ENCODE peak calls at places on chromosomes 11 and 22, in eight cellular contexts. N is K562, S is mucosa of descending colon, Z is cardiac muscle cell, U is heart right ventricle, O is mesothelial cell of epicardium, A is lower lobe of right lung, F is dorsolateral prefrontal cortex. B is an unnamed sample.

GRCh38 chr11:131373326-131373725 is 2.9 kb downstream of the NTM start:
- DNase-seq in O (no peak), S (no peak), F (no peak), N (no peak), A (no peak), Z (no peak), U (no peak), B (no peak)

GRCh38 chr22:36144886-36145541 is 15.5 kb downstream of the APOL3 start:
- DNase-seq in N (peak; percentile 59), F (peak; percentile 46), A (peak; percentile 64), Z (peak; percentile 88), O (no peak), U (peak; percentile 46), S (peak; percentile 44), B (no peak)

GRCh38 chr11:5226732-5227327 is at the start of gene HBB:
- DNase-seq in Z (no peak), S (no peak), F (no peak), N (no peak), A (no peak), U (no peak), O (no peak), B (no peak)

GRCh38 chr11:131580466-131580865 is 210.1 kb downstream of the NTM start:
- DNase-seq in F (no peak), Z (no peak), N (no peak), S (no peak), O (no peak), A (no peak), U (no peak), B (no peak)

GRCh38 chr11:46845440-46845739 is 690 bp downstream of the CKAP5 start:
- DNase-seq in O (no peak), F (no peak), A (no peak), S (no peak), Z (peak; percentile 16), U (no peak), N (no peak), B (no peak)

GRCh38 chr11:66100272-66101037 is 30.4 kb downstream of the PACS1 start:
- DNase-seq in U (peak; percentile 66), N (no peak), A (peak; percentile 79), Z (no peak), O (no peak), S (peak; percentile 62), F (peak; percentile 73), B (peak; percentile 48)

GRCh38 chr11:76361365-76361764 is 19.6 kb downstream of the THAP12 start:
- DNase-seq in Z (no peak), N (no peak), A (no peak), S (no peak), U (no peak), O (no peak), F (no peak), B (no peak)

GRCh38 chr22:37206118-37206840 is 6.0 kb downstream of the SSTR3 start:
- DNase-seq in F (no peak), A (peak; percentile 7), O (no peak), Z (no peak), S (peak; percentile 5), U (no peak), N (no peak), B (no peak)

GRCh38 chr11:37504925-37505324 is 906.9 kb upstream of the RAG2 start:
- DNase-seq in F (no peak), S (no peak), N (no peak), A (no peak), O (no peak), U (no peak), Z (peak; percentile 72), B (no peak)

GRCh38 chr11:95359756-95360155 is 128.8 kb upstream of the SESN3 start:
- DNase-seq in U (no peak), S (no peak), F (no peak), N (no peak), O (no peak), Z (no peak), A (no peak), B (no peak)

GRCh38 chr11:13256216-13256615 is 21.4 kb upstream of the BMAL1 start:
- DNase-seq in Z (no peak), F (no peak), N (no peak), A (no peak), U (no peak), O (no peak), S (no peak), B (no peak)

GRCh38 chr11:29957406-29957805 is 59.4 kb downstream of the KCNA4 start:
- DNase-seq in Z (no peak), O (no peak), F (no peak), U (no peak), A (no peak), S (no peak), N (no peak), B (no peak)

GRCh38 chr22:49331878-49332277 is 495.8 kb downstream of the BRD1 start:
- DNase-seq in F (no peak), Z (no peak), U (no peak), S (no peak), N (no peak), A (peak; percentile 23), O (no peak), B (no peak)

GRCh38 chr11:3808846-3809623 is 675 bp downstream of the PGAP2 start:
- DNase-seq in F (no peak), A (no peak), N (peak; percentile 85), S (no peak), U (no peak), Z (peak; percentile 50), O (no peak), B (no peak)

GRCh38 chr11:113613619-113614018 is 92.5 kb downstream of the TMPRSS5 start:
- DNase-seq in A (no peak), N (peak; percentile 73), O (no peak), Z (no peak), S (no peak), U (no peak), F (no peak), B (no peak)

GRCh38 chr11:95067042-95067827 is 516 bp downstream of the SRSF8 start:
- DNase-seq in A (peak; percentile 88), U (peak; percentile 88), N (peak; percentile 88), F (peak; percentile 83), Z (peak; percentile 84), S (peak; percentile 89), O (peak; percentile 59), B (peak; percentile 67)

GRCh38 chr11:61480261-61480660 is 28.3 kb upstream of the LRRC10B start:
- DNase-seq in S (no peak), N (no peak), A (no peak), Z (no peak), F (no peak), U (no peak), O (no peak), B (no peak)

GRCh38 chr11:61480936-61481335 is 27.6 kb upstream of the LRRC10B start:
- DNase-seq in A (no peak), O (no peak), U (no peak), N (peak; percentile 38), F (no peak), S (peak; percentile 59), Z (peak; percentile 43), B (no peak)

GRCh38 chr11:61481806-61482205 is 26.7 kb upstream of the LRRC10B start:
- DNase-seq in A (no peak), Z (no peak), S (no peak), O (no peak), N (no peak), U (no peak), F (no peak), B (no peak)

GRCh38 chr11:61484541-61484940 is 24.0 kb upstream of the LRRC10B start:
- DNase-seq in S (no peak), U (no peak), N (no peak), Z (no peak), A (peak; percentile 57), F (no peak), O (no peak), B (no peak)

GRCh38 chr11:61482513-61482912 is 26.0 kb upstream of the LRRC10B start:
- DNase-seq in Z (no peak), S (no peak), A (no peak), F (no peak), O (no peak), U (no peak), N (peak; percentile 66), B (no peak)
- TF ChIP-seq CTCF in Z (peak; percentile 71), S (no peak), A (peak; percentile 41), F (no peak), O (no peak), U (no peak), N (peak; percentile 75), B (peak; percentile 25)

GRCh38 chr11:79052539-79052938 is 388.3 kb downstream of the TENM4 start:
- DNase-seq in O (no peak), S (no peak), F (no peak), Z (no peak), N (peak; percentile 8), A (no peak), U (no peak), B (no peak)
- TF ChIP-seq CTCF in O (no peak), S (no peak), F (peak; percentile 33), Z (no peak), N (no peak), A (no peak), U (no peak), B (no peak)

GRCh38 chr11:64764753-64765152 is 5.0 kb upstream of the PYGM start:
- DNase-seq in O (no peak), N (no peak), F (no peak), S (no peak), Z (no peak), U (no peak), A (no peak), B (no peak)

GRCh38 chr11:64763804-64764611 is 4.2 kb upstream of the PYGM start:
- DNase-seq in Z (no peak), N (no peak), U (no peak), F (no peak), S (peak; percentile 30), A (no peak), O (no peak), B (peak; percentile 58)

GRCh38 chr11:64765841-64766682 is 6.3 kb upstream of the PYGM start:
- DNase-seq in N (no peak), U (no peak), S (peak; percentile 27), O (no peak), F (no peak), Z (no peak), A (no peak), B (no peak)

GRCh38 chr11:64766881-64767280 is 7.1 kb upstream of the PYGM start:
- DNase-seq in S (peak; percentile 19), Z (no peak), N (no peak), O (no peak), A (no peak), U (no peak), F (no peak), B (no peak)

DNA sequence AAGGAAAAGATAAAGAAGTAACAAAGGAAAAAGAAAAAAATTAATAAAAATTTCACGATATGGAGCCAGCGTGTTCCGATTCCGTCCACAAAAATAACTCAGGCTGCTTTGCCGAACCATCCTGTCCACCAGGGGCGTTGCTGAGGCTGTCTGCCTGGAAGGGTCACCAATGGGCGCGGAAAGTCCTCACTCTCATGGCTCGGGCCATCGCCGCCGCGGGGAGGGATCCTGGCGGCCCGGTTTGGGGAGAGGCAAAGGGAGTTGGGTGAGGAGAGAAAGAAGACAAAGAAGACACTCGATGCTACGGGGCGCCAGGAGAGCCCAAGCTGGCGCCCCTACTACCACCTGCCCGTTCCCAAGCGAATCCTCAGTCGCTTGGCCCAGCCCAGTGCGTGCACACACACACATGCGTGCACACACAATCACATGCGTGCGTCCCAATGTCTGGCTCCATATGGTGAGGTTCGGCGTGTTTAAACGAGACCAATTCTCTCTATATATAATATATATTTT is 5.6 kb upstream of the PYGM start:
- DNase-seq in O (no peak), F (no peak), Z (no peak), A (no peak), S (peak; percentile 27), U (no peak), N (no peak), B (no peak)
- TF ChIP-seq CTCF in O (peak; percentile 8), F (no peak), Z (no peak), A (no peak), S (no peak), U (no peak), N (no peak), B (no peak)

GRCh38 chr11:35799655-35800054 is 137.1 kb downstream of the TRIM44 start:
- DNase-seq in U (no peak), F (no peak), S (no peak), O (no peak), Z (no peak), N (no peak), A (no peak), B (no peak)
- TF ChIP-seq CTCF in U (no peak), F (no peak), S (no peak), O (peak; percentile 49), Z (peak; percentile 7), N (no peak), A (no peak), B (no peak)

B was measured in natural killer cell.